ENCODE peak calls at places on chromosomes 16 and 17, in eight cellular contexts. V is left ventricle myocardium inferior; A is iris pigment epithelial cell; O is OCI-LY7; P is AG10803; I is amniotic stem cell; L is activated CD8-positive, alpha-beta memory T cell treated with anti-CD3 and anti-CD28 coated beads for 1 hour; F is activated CD4-positive, CD25-positive, alpha-beta regulatory T cell. X is an unnamed sample.

GRCh38 chr16:74607967-74608356 is 1.0 kb upstream of the GLG1 start:
- DNase-seq in V (no peak), A (peak; percentile 65), O (no peak), P (peak; percentile 21), I (no peak), L (no peak), F (no peak), X (no peak)

GRCh38 chr16:14148569-14148968 is 77.5 kb downstream of the MRTFB start:
- DNase-seq in V (no peak), A (peak; percentile 26), O (no peak), P (no peak), I (no peak), L (no peak), F (no peak), X (no peak)

GRCh38 chr17:13807103-13807502 is 205.4 kb upstream of the HS3ST3A1 start:
- DNase-seq in V (no peak), A (no peak), O (no peak), P (no peak), I (no peak), L (no peak), F (no peak), X (no peak)

GRCh38 chr17:41678411-41678906 is 10.2 kb upstream of the EIF1 start:
- DNase-seq in V (no peak), A (peak; percentile 17), O (no peak), P (no peak), I (no peak), L (no peak), F (no peak), X (no peak)

GRCh38 chr16:11585460-11586374 is 1.0 kb downstream of the LITAF start:
- DNase-seq in V (peak; percentile 24), A (no peak), O (peak; percentile 39), P (no peak), I (no peak), L (no peak), F (no peak), X (no peak)

GRCh38 chr16:88384222-88385111 is 1.7 kb downstream of the ZNF469 start:
- DNase-seq in V (no peak), A (no peak), O (no peak), P (no peak), I (no peak), L (no peak), F (no peak), X (no peak)

GRCh38 chr17:81419333-81419885 is 24.2 kb downstream of the BAHCC1 start:
- DNase-seq in V (peak; percentile 92), A (peak; percentile 75), O (no peak), P (peak; percentile 96), I (peak; percentile 46), L (no peak), F (no peak), X (peak; percentile 78)

GRCh38 chr16:66719246-66719645 is 22.7 kb upstream of the CMTM4 start:
- DNase-seq in V (no peak), A (no peak), O (no peak), P (no peak), I (no peak), L (no peak), F (no peak), X (no peak)

GRCh38 chr17:40782450-40782849 is at the start of gene KRT27:
- DNase-seq in V (no peak), A (no peak), O (no peak), P (no peak), I (no peak), L (no peak), F (no peak), X (no peak)

GRCh38 chr17:51434434-51435170 is 174.3 kb downstream of the UTP18 start:
- DNase-seq in V (no peak), A (no peak), O (no peak), P (no peak), I (no peak), L (no peak), F (no peak), X (no peak)

GRCh38 chr17:47844230-47844629 is 3.2 kb upstream of the SCRN2 start:
- DNase-seq in V (no peak), A (peak; percentile 79), O (no peak), P (no peak), I (no peak), L (no peak), F (no peak), X (no peak)

GRCh38 chr16:73206306-73206705 is 158.4 kb upstream of the ZFHX3 start:
- DNase-seq in V (no peak), A (peak; percentile 49), O (no peak), P (no peak), I (no peak), L (no peak), F (no peak), X (no peak)

GRCh38 chr17:69960755-69961154 is 114.3 kb upstream of the KCNJ16 start:
- DNase-seq in V (peak; percentile 55), A (no peak), O (no peak), P (no peak), I (no peak), L (no peak), F (no peak), X (no peak)

GRCh38 chr16:81894592-81894991 is 115.5 kb downstream of the PLCG2 start:
- DNase-seq in V (no peak), A (no peak), O (no peak), P (no peak), I (no peak), L (no peak), F (no peak), X (no peak)

GRCh38 chr16:50040028-50040427 is 15.0 kb downstream of the CNEP1R1 start:
- DNase-seq in V (no peak), A (peak; percentile 11), O (no peak), P (no peak), I (no peak), L (no peak), F (no peak), X (no peak)

GRCh38 chr17:15194859-15195277 is 70.3 kb downstream of the PMP22 start:
- DNase-seq in V (no peak), A (no peak), O (no peak), P (peak; percentile 33), I (peak; percentile 24), L (no peak), F (no peak), X (peak; percentile 10)

GRCh38 chr16:49838361-49838638 is 17.6 kb downstream of the ZNF423 start:
- DNase-seq in V (no peak), A (no peak), O (no peak), P (no peak), I (no peak), L (no peak), F (no peak), X (no peak)

GRCh38 chr16:64882385-64882784 is 239.5 kb downstream of the CDH11 start:
- DNase-seq in V (peak; percentile 27), A (no peak), O (no peak), P (no peak), I (no peak), L (no peak), F (no peak), X (no peak)

GRCh38 chr16:16018705-16019104 is 69.3 kb downstream of the ABCC1 start:
- DNase-seq in V (no peak), A (peak; percentile 41), O (no peak), P (no peak), I (no peak), L (no peak), F (no peak), X (no peak)

GRCh38 chr17:30275911-30276310 is 15.8 kb downstream of the BLMH start:
- DNase-seq in V (no peak), A (no peak), O (no peak), P (no peak), I (no peak), L (no peak), F (no peak), X (no peak)

GRCh38 chr16:7437135-7437534 is 104.5 kb downstream of the RBFOX1 start:
- DNase-seq in V (no peak), A (no peak), O (no peak), P (no peak), I (no peak), L (no peak), F (no peak), X (no peak)

GRCh38 chr17:62791235-62792121 is 16.6 kb downstream of the MARCHF10 start:
- DNase-seq in V (no peak), A (peak; percentile 93), O (no peak), P (peak; percentile 93), I (peak; percentile 62), L (no peak), F (no peak), X (peak; percentile 79)

GRCh38 chr17:2011421-2012371 is 13.4 kb downstream of the RTN4RL1 start:
- DNase-seq in V (no peak), A (peak; percentile 23), O (no peak), P (peak; percentile 79), I (no peak), L (no peak), F (no peak), X (peak; percentile 91)

GRCh38 chr17:17944743-17945142 is 27.5 kb downstream of the TOM1L2 start:
- DNase-seq in V (no peak), A (no peak), O (no peak), P (no peak), I (no peak), L (no peak), F (no peak), X (no peak)

GRCh38 chr16:46907061-46907774 is 23.1 kb downstream of the GPT2 start:
- DNase-seq in V (no peak), A (no peak), O (no peak), P (no peak), I (no peak), L (no peak), F (no peak), X (no peak)

GRCh38 chr17:27381007-27381501 is 75.2 kb upstream of the KSR1 start:
- DNase-seq in V (peak; percentile 66), A (peak; percentile 48), O (peak; percentile 70), P (peak; percentile 32), I (no peak), L (peak; percentile 23), F (peak; percentile 54), X (peak; percentile 36)

GRCh38 chr17:35730400-35731005 is 936 bp upstream of the RASL10B start:
- DNase-seq in V (no peak), A (no peak), O (no peak), P (no peak), I (no peak), L (no peak), F (no peak), X (no peak)

GRCh38 chr16:85428168-85428898 is 184.8 kb upstream of the GSE1 start:
- DNase-seq in V (peak; percentile 35), A (no peak), O (peak; percentile 64), P (no peak), I (no peak), L (no peak), F (no peak), X (no peak)

GRCh38 chr16:15749371-15749770 is 99.3 kb downstream of the NDE1 start:
- DNase-seq in V (no peak), A (peak; percentile 11), O (no peak), P (no peak), I (no peak), L (no peak), F (no peak), X (no peak)

GRCh38 chr16:27347930-27348685 is 34.3 kb downstream of the IL4R start:
- DNase-seq in V (no peak), A (no peak), O (no peak), P (no peak), I (no peak), L (no peak), F (no peak), X (no peak)

GRCh38 chr17:50917418-50917743 is 51.2 kb upstream of the TOB1 start:
- DNase-seq in V (no peak), A (no peak), O (no peak), P (no peak), I (no peak), L (no peak), F (no peak), X (no peak)

GRCh38 chr16:79211581-79211980 is 389.0 kb downstream of the MAF start:
- DNase-seq in V (no peak), A (no peak), O (no peak), P (no peak), I (no peak), L (no peak), F (no peak), X (no peak)

GRCh38 chr16:75244844-75245758 is 6.3 kb downstream of the BCAR1 start:
- DNase-seq in V (peak; percentile 84), A (peak; percentile 95), O (peak; percentile 66), P (peak; percentile 96), I (peak; percentile 85), L (no peak), F (no peak), X (peak; percentile 90)

GRCh38 chr16:69120096-69120664 is 12.2 kb downstream of the CHTF8 start:
- DNase-seq in V (no peak), A (no peak), O (no peak), P (no peak), I (no peak), L (no peak), F (no peak), X (no peak)

X was measured in AG08395.